ENCODE peak calls at places on chromosomes 7 and 10, in five cellular contexts. One of them, this sample, is unnamed.

GRCh38 chr10:1089017-1089689 is 33.0 kb downstream of the WDR37 start:
- DNase-seq in effector CD8-positive, alpha-beta T cell: no peak
- DNase-seq in SHP77: no peak
- DNase-seq in left ventricle myocardium superior: no peak
- DNase-seq in CD4-positive, CD25-positive, alpha-beta regulatory T cell: no peak
- DNase-seq in this sample: no peak

GRCh38 chr7:28003408-28003807 is 177.2 kb downstream of the JAZF1 start:
- DNase-seq in SHP77: no peak
- DNase-seq in CD4-positive, CD25-positive, alpha-beta regulatory T cell: no peak
- DNase-seq in effector CD8-positive, alpha-beta T cell: no peak
- DNase-seq in left ventricle myocardium superior: no peak
- DNase-seq in this sample: no peak

GRCh38 chr7:76310102-76310957 is 7.9 kb downstream of the HSPB1 start:
- DNase-seq in left ventricle myocardium superior: no peak
- DNase-seq in CD4-positive, CD25-positive, alpha-beta regulatory T cell: no peak
- DNase-seq in SHP77: peak
- DNase-seq in effector CD8-positive, alpha-beta T cell: no peak
- DNase-seq in this sample: no peak

GRCh38 chr10:3889961-3890522 is 105.0 kb upstream of the KLF6 start:
- DNase-seq in left ventricle myocardium superior: no peak
- DNase-seq in SHP77: no peak
- DNase-seq in effector CD8-positive, alpha-beta T cell: no peak
- DNase-seq in CD4-positive, CD25-positive, alpha-beta regulatory T cell: no peak
- DNase-seq in this sample: no peak

GRCh38 chr7:13945670-13946069 is 43.8 kb downstream of the ETV1 start:
- DNase-seq in CD4-positive, CD25-positive, alpha-beta regulatory T cell: no peak
- DNase-seq in effector CD8-positive, alpha-beta T cell: no peak
- DNase-seq in SHP77: no peak
- DNase-seq in left ventricle myocardium superior: no peak
- DNase-seq in this sample: no peak

GRCh38 chr7:19939746-19940145 is 166.3 kb upstream of the TMEM196 start:
- DNase-seq in SHP77: no peak
- DNase-seq in CD4-positive, CD25-positive, alpha-beta regulatory T cell: no peak
- DNase-seq in left ventricle myocardium superior: no peak
- DNase-seq in effector CD8-positive, alpha-beta T cell: no peak
- DNase-seq in this sample: no peak

GRCh38 chr10:21715531-21716195 is 181.6 kb downstream of the MLLT10 start:
- DNase-seq in effector CD8-positive, alpha-beta T cell: no peak
- DNase-seq in CD4-positive, CD25-positive, alpha-beta regulatory T cell: no peak
- DNase-seq in SHP77: no peak
- DNase-seq in left ventricle myocardium superior: no peak
- DNase-seq in this sample: no peak

GRCh38 chr7:16753932-16754571 is 497 bp downstream of the TSPAN13 start:
- DNase-seq in CD4-positive, CD25-positive, alpha-beta regulatory T cell: no peak
- DNase-seq in SHP77: peak
- DNase-seq in left ventricle myocardium superior: peak
- DNase-seq in effector CD8-positive, alpha-beta T cell: no peak
- DNase-seq in this sample: no peak

GRCh38 chr10:3754727-3755439 is 30.1 kb downstream of the KLF6 start:
- DNase-seq in CD4-positive, CD25-positive, alpha-beta regulatory T cell: peak
- DNase-seq in SHP77: no peak
- DNase-seq in left ventricle myocardium superior: no peak
- DNase-seq in effector CD8-positive, alpha-beta T cell: no peak
- DNase-seq in this sample: no peak

GRCh38 chr10:3887885-3888476 is 103.0 kb upstream of the KLF6 start:
- DNase-seq in CD4-positive, CD25-positive, alpha-beta regulatory T cell: peak
- DNase-seq in left ventricle myocardium superior: no peak
- DNase-seq in effector CD8-positive, alpha-beta T cell: no peak
- DNase-seq in SHP77: no peak
- DNase-seq in this sample: peak

GRCh38 chr7:5218564-5219360 is 28.7 kb downstream of the WIPI2 start:
- DNase-seq in SHP77: no peak
- DNase-seq in left ventricle myocardium superior: peak
- DNase-seq in effector CD8-positive, alpha-beta T cell: no peak
- DNase-seq in CD4-positive, CD25-positive, alpha-beta regulatory T cell: no peak
- DNase-seq in this sample: no peak

GRCh38 chr10:17616403-17617030 is 657 bp downstream of the HACD1 start:
- DNase-seq in SHP77: peak
- DNase-seq in effector CD8-positive, alpha-beta T cell: no peak
- DNase-seq in left ventricle myocardium superior: peak
- DNase-seq in CD4-positive, CD25-positive, alpha-beta regulatory T cell: peak
- DNase-seq in this sample: no peak

This sample was measured in HFF-Myc.